ENCODE peak calls at places on chromosomes 2 and 18, in eight cellular contexts. N, R, Y, Q, D, J, W and H are unnamed samples.

GRCh38 chr18:59500765-59501164 is 141.7 kb upstream of the LMAN1 start:
- DNase-seq in J (no peak), R (no peak), Y (no peak), W (no peak), N (no peak), Q (no peak), D (no peak), H (no peak)

GRCh38 chr2:159110784-159111183 is 142.3 kb downstream of the TANC1 start:
- DNase-seq in R (no peak), Y (no peak), D (no peak), W (no peak), N (no peak), Q (no peak), J (no peak), H (no peak)

GRCh38 chr18:69588301-69588700 is 187.6 kb downstream of the DOK6 start:
- DNase-seq in J (no peak), W (no peak), D (no peak), Q (no peak), N (no peak), Y (no peak), R (no peak), H (no peak)

GRCh38 chr2:160292225-160292624 is 92.2 kb upstream of the ITGB6 start:
- DNase-seq in N (no peak), W (no peak), D (no peak), Y (no peak), J (no peak), R (no peak), Q (no peak), H (no peak)

GRCh38 chr2:145957929-145958328 is 1438.0 kb upstream of the ZEB2 start:
- DNase-seq in Q (no peak), J (no peak), R (no peak), Y (no peak), W (no peak), D (no peak), N (no peak), H (no peak)

GRCh38 chr2:39469807-39470206 is 32.7 kb upstream of the MAP4K3 start:
- DNase-seq in J (no peak), D (no peak), W (no peak), R (no peak), N (peak; percentile 38), Y (no peak), Q (no peak), H (peak; percentile 20)

GRCh38 chr2:167318581-167318980 is 430.3 kb downstream of the XIRP2 start:
- DNase-seq in N (no peak), W (no peak), J (no peak), Q (no peak), Y (no peak), R (no peak), D (no peak), H (no peak)

GRCh38 chr18:62396967-62397366 is 71.9 kb downstream of the TNFRSF11A start:
- DNase-seq in Y (no peak), N (no peak), J (no peak), D (no peak), W (no peak), Q (no peak), R (no peak), H (no peak)

GRCh38 chr18:29161429-29161828 is 984.5 kb upstream of the CDH2 start:
- DNase-seq in R (no peak), Q (no peak), W (no peak), J (no peak), N (no peak), Y (no peak), D (no peak), H (no peak)

GRCh38 chr18:3246636-3247242 is 862 bp upstream of the MYL12A start:
- DNase-seq in Q (peak; percentile 28), R (no peak), D (no peak), J (no peak), N (no peak), Y (no peak), W (peak; percentile 80), H (peak; percentile 41)

GRCh38 chr2:24914713-24915112 is 5.3 kb downstream of the ADCY3 start:
- DNase-seq in D (no peak), Q (no peak), Y (no peak), N (no peak), R (no peak), W (peak; percentile 44), J (no peak), H (no peak)

GRCh38 chr2:205879362-205879761 is 197.1 kb downstream of the NRP2 start:
- DNase-seq in N (no peak), Y (no peak), W (no peak), Q (no peak), D (no peak), R (no peak), J (no peak), H (no peak)

GRCh38 chr2:105439130-105439529 is 40.3 kb upstream of the FHL2 start:
- DNase-seq in Y (no peak), W (no peak), Q (no peak), D (no peak), J (no peak), R (no peak), N (no peak), H (no peak)

GRCh38 chr2:235264121-235264493 is 229.7 kb upstream of the AGAP1 start:
- DNase-seq in Q (no peak), J (no peak), Y (no peak), D (no peak), N (no peak), R (no peak), W (no peak), H (no peak)

GRCh38 chr18:58505181-58505580 is 123.7 kb downstream of the ALPK2 start:
- DNase-seq in N (no peak), Y (no peak), D (no peak), R (no peak), J (peak; percentile 24), W (no peak), Q (no peak), H (no peak)

GRCh38 chr2:96427917-96428316 is 77.2 kb downstream of the NEURL3 start:
- DNase-seq in R (no peak), J (no peak), Y (no peak), W (no peak), Q (no peak), D (no peak), N (peak; percentile 84), H (no peak)

GRCh38 chr2:86202702-86203101 is 3.4 kb downstream of the MRPL35 start:
- DNase-seq in Y (no peak), Q (no peak), D (no peak), N (no peak), R (no peak), J (no peak), W (no peak), H (no peak)

GRCh38 chr2:169798397-169798717 is 314 bp upstream of the SSB start:
- DNase-seq in Y (no peak), R (no peak), D (no peak), Q (no peak), J (no peak), W (no peak), N (no peak), H (no peak)

GRCh38 chr2:6412533-6413085 is 453.1 kb downstream of the CMPK2 start:
- DNase-seq in D (no peak), Y (no peak), J (no peak), N (no peak), R (no peak), W (no peak), Q (no peak), H (no peak)

GRCh38 chr2:127106998-127107621 is at the start of gene BIN1:
- DNase-seq in R (peak; percentile 92), N (peak; percentile 95), Y (peak; percentile 55), J (peak; percentile 82), W (peak; percentile 94), Q (peak; percentile 94), D (peak; percentile 83), H (peak; percentile 76)

GRCh38 chr18:10025756-10026290 is 112.0 kb downstream of the VAPA start:
- DNase-seq in W (no peak), D (no peak), J (no peak), R (no peak), N (no peak), Q (no peak), Y (no peak), H (no peak)

GRCh38 chr2:9178110-9178904 is 28.3 kb upstream of the ASAP2 start:
- DNase-seq in N (no peak), R (no peak), W (no peak), J (no peak), Y (no peak), D (no peak), Q (no peak), H (no peak)

GRCh38 chr2:424306-425172 is 136.6 kb upstream of the ALKAL2 start:
- DNase-seq in R (no peak), D (no peak), W (no peak), N (peak; percentile 87), Y (no peak), J (no peak), Q (no peak), H (no peak)

GRCh38 chr18:60935046-60935445 is 398.2 kb upstream of the CDH20 start:
- DNase-seq in Y (no peak), Q (no peak), N (no peak), J (no peak), W (no peak), D (no peak), R (no peak), H (no peak)

GRCh38 chr2:192500550-192501200 is 305.9 kb upstream of the TMEFF2 start:
- DNase-seq in R (peak; percentile 2), D (no peak), W (no peak), Y (no peak), J (peak; percentile 30), Q (no peak), N (peak; percentile 46), H (peak; percentile 13)